ENCODE peak calls at places on chromosomes 6 and 20, in six cellular contexts. D is transverse colon, U is breast epithelium, K is stomach, Z is Panc1, G is prostate gland. P is an unnamed sample. For H3K4me1 and H3K27me3, the result is how much of the 10 kb centered on the place peaks cover.

GRCh38 chr6:167703781-167704180 is 122.9 kb upstream of the AFDN start:
- DNase-seq in D (no peak), U (no peak), K (no peak), Z (no peak), G (no peak), P (peak)

GRCh38 chr20:57244627-57245214 is 21.7 kb downstream of the BMP7 start:
- DNase-seq in D (no peak), U (no peak), K (no peak), Z (no peak), G (no peak), P (no peak)

GRCh38 chr6:16450821-16451220 is 212.4 kb downstream of the GMPR start:
- DNase-seq in D (no peak), U (no peak), K (no peak), Z (no peak), G (no peak), P (no peak)

GRCh38 chr6:88477411-88477810 is 311.3 kb upstream of the CNR1 start:
- DNase-seq in D (no peak), U (no peak), K (no peak), Z (no peak), G (no peak), P (no peak)

GRCh38 chr6:100455230-100456124 is 9.2 kb downstream of the SIM1 start:
- DNase-seq in D (peak), U (no peak), K (no peak), Z (no peak), G (no peak), P (no peak)

GRCh38 chr6:108989700-108990099 is 104.9 kb downstream of the SESN1 start:
- DNase-seq in D (peak), U (no peak), K (peak), Z (no peak), G (no peak), P (no peak)

GRCh38 chr6:163994566-163994965 is 580.0 kb downstream of the QKI start:
- DNase-seq in D (no peak), U (no peak), K (no peak), Z (no peak), G (no peak), P (no peak)

GRCh38 chr6:32883789-32884188 is 29.8 kb downstream of the PSMB9 start:
- DNase-seq in D (no peak), U (no peak), K (no peak), Z (no peak), G (no peak), P (peak)

GRCh38 chr6:154373971-154374370 is 17.4 kb upstream of the IPCEF1 start:
- DNase-seq in D (no peak), U (no peak), K (no peak), Z (no peak), G (no peak), P (no peak)

GRCh38 chr6:90936286-90936685 is 349.4 kb upstream of the MAP3K7 start:
- DNase-seq in D (no peak), U (no peak), K (no peak), Z (no peak), G (no peak), P (no peak)

GRCh38 chr6:34143884-34144580 is 1.9 kb downstream of the GRM4 start:
- DNase-seq in D (no peak), U (no peak), K (no peak), Z (no peak), G (no peak), P (no peak)

GRCh38 chr6:13407709-13408695 is 79.4 kb downstream of the GFOD1 start:
- DNase-seq in D (no peak), U (no peak), K (peak), Z (no peak), G (no peak), P (no peak)

GRCh38 chr6:36364669-36365479 is 22.6 kb downstream of the ETV7 start:
- DNase-seq in D (no peak), U (no peak), K (peak), Z (no peak), G (no peak), P (no peak)

GRCh38 chr6:76451926-76452709 is 379.7 kb upstream of the IMPG1 start:
- DNase-seq in D (no peak), U (no peak), K (no peak), Z (no peak), G (no peak), P (no peak)

GRCh38 chr20:58407966-58408557 is 19.0 kb downstream of the VAPB start:
- DNase-seq in D (no peak), U (no peak), K (no peak), Z (no peak), G (no peak), P (no peak)

GRCh38 chr6:97215157-97215769 is 67.8 kb downstream of the MMS22L start:
- DNase-seq in D (peak), U (no peak), K (no peak), Z (peak), G (no peak), P (no peak)

GRCh38 chr6:75275067-75275466 is 9.5 kb downstream of the TMEM30A start:
- DNase-seq in D (no peak), U (no peak), K (no peak), Z (no peak), G (no peak), P (no peak)

GRCh38 chr20:63744574-63745423 is 5.2 kb downstream of the SLC2A4RG start:
- DNase-seq in D (no peak), U (no peak), K (no peak), Z (no peak), G (no peak), P (no peak)

GRCh38 chr6:75178757-75179156 is 27.1 kb downstream of the COL12A1 start:
- DNase-seq in D (no peak), U (no peak), K (no peak), Z (no peak), G (no peak), P (no peak)

GRCh38 chr6:93048381-93048780 is 371.0 kb downstream of the EPHA7 start:
- DNase-seq in D (no peak), U (no peak), K (no peak), Z (no peak), G (no peak), P (no peak)

GRCh38 chr6:89242574-89243330 is 25.6 kb upstream of the GABRR1 start:
- DNase-seq in D (peak), U (no peak), K (no peak), Z (no peak), G (peak), P (no peak)

GRCh38 chr6:37517411-37517812 is 17.7 kb upstream of the CCDC167 start:
- DNase-seq in D (peak), U (no peak), K (no peak), Z (no peak), G (no peak), P (no peak)

GRCh38 chr6:135250751-135251356 is 69.7 kb downstream of the MYB start:
- DNase-seq in D (peak), U (no peak), K (no peak), Z (no peak), G (no peak), P (no peak)

GRCh38 chr6:21791596-21791995 is 198.0 kb downstream of the SOX4 start:
- DNase-seq in D (no peak), U (no peak), K (no peak), Z (no peak), G (no peak), P (no peak)

GRCh38 chr6:11650297-11650696 is 112.7 kb downstream of the TMEM170B start:
- DNase-seq in D (no peak), U (no peak), K (no peak), Z (no peak), G (no peak), P (no peak)

DNA sequence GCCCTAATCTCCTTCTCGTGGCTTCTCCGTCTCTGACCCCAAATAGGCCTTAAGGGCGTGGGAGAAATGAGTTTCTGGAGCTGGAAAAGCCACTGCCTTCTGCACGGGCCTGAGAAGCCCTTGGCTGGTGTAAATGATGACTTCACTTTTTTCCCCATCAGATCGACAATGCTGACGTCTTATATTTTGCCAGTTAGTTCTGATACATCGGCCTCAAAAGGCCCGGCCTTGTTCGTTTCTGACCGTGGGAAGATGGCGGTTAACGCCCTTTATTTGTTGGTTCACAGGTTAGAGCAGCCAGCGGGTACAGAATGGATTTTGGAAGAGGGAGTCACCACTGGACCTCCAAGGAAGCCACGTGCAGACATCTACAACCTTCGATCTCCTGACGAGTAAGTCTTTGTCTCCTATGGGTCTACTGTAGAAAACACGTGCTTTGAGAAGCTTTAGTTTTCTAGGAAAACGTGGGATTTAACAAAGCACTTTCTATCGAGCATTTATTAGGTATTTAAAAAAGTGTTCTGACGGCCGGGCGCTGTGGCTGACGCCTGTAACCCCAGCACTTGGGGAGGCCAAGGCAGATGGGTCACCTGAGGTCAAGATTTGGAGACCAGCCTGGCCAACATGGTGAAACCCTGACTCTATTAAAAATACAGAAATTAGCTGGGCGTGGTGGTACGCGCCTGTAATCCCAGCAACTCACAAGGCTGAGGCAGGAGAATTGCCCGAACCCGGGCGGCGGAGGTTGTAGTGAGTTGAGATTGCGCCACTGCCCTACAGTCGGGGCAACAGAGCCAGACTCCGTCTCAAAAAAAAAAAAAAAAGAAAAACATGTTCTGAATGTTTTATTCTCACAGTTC is 1.2 kb upstream of the ZNFX1 start:
- DNase-seq in D (peak), U (no peak), K (no peak), Z (no peak), G (no peak), P (no peak)
- H3K4me1 ChIP-seq in D (under half), U (under half), K (half or more), Z (under half), G (under half), P (under half)

DNA sequence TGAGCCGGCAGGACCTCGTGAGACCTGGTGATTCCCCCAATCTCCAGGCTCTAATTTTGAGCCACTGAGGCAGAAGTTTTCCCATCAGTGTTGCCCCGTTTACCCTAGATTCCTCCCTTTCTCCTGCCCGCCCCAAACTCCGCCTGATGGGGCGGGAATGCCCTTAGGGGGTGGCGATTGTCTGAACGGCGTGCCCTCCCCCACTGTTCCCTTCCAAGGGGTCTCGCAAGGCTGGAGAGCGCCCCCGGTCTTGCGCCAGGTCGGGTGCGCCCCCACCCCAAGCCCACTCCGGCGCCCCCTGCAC is 495 bp downstream of the ZFP64 start:
- DNase-seq in D (no peak), U (no peak), K (no peak), Z (no peak), G (no peak), P (no peak)
- TF ChIP-seq POLR2AphosphoS5 in D (no peak), U (no peak), K (no peak), Z (peak), G (no peak), P (no peak)

GRCh38 chr6:141829996-141830395 is 302.7 kb upstream of the GJE1 start:
- DNase-seq in D (no peak), U (no peak), K (no peak), Z (no peak), G (no peak), P (no peak)

GRCh38 chr6:141829566-141829965 is 303.2 kb upstream of the GJE1 start:
- DNase-seq in D (no peak), U (no peak), K (no peak), Z (no peak), G (no peak), P (no peak)

GRCh38 chr6:141824258-141824795 is 308.4 kb upstream of the GJE1 start:
- DNase-seq in D (no peak), U (no peak), K (no peak), Z (no peak), G (no peak), P (no peak)
- H3K27me3 ChIP-seq in D (under half), U (under half), K (under half), Z (under half), G (under half), P (under half)

GRCh38 chr6:7153807-7154206 is 46.0 kb downstream of the RREB1 start:
- DNase-seq in D (no peak), U (no peak), K (no peak), Z (no peak), G (no peak), P (no peak)
- H3K4me1 ChIP-seq in D (half or more), U (under half), K (under half), Z (under half), G (under half), P (half or more)

GRCh38 chr20:8530022-8530421 is 398.0 kb downstream of the PLCB1 start:
- DNase-seq in D (no peak), U (no peak), K (no peak), Z (no peak), G (no peak), P (no peak)

GRCh38 chr20:8532169-8532568 is 400.1 kb downstream of the PLCB1 start:
- DNase-seq in D (no peak), U (no peak), K (no peak), Z (no peak), G (no peak), P (no peak)

GRCh38 chr20:8535403-8536003 is 403.4 kb downstream of the PLCB1 start:
- DNase-seq in D (no peak), U (no peak), K (no peak), Z (no peak), G (no peak), P (no peak)

GRCh38 chr20:8536219-8536618 is 404.2 kb downstream of the PLCB1 start:
- DNase-seq in D (no peak), U (no peak), K (no peak), Z (no peak), G (no peak), P (no peak)

DNA sequence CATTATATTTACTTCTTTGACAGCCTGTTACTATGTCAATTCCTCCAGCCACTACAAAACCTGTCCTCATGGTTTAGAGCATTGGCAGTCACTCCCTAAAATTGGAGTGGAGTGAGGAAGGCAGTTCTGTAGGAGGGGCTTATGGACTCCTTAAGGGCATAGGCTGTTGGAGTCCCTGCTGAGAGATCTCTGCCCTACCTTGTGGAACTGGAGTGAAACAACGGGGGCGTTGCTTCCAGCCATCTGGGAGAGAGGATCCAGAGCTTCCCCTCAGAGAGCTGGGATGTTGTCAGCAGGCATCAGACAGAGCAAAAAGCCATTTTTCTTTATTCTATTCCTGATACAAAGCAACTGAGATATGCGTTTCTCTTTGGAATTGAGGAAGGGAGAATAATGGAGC is 402.3 kb downstream of the PLCB1 start:
- DNase-seq in D (no peak), U (no peak), K (no peak), Z (no peak), G (no peak), P (no peak)
- TF ChIP-seq POLR2AphosphoS5 in D (no peak), U (no peak), K (no peak), Z (no peak), G (no peak), P (no peak)

DNA sequence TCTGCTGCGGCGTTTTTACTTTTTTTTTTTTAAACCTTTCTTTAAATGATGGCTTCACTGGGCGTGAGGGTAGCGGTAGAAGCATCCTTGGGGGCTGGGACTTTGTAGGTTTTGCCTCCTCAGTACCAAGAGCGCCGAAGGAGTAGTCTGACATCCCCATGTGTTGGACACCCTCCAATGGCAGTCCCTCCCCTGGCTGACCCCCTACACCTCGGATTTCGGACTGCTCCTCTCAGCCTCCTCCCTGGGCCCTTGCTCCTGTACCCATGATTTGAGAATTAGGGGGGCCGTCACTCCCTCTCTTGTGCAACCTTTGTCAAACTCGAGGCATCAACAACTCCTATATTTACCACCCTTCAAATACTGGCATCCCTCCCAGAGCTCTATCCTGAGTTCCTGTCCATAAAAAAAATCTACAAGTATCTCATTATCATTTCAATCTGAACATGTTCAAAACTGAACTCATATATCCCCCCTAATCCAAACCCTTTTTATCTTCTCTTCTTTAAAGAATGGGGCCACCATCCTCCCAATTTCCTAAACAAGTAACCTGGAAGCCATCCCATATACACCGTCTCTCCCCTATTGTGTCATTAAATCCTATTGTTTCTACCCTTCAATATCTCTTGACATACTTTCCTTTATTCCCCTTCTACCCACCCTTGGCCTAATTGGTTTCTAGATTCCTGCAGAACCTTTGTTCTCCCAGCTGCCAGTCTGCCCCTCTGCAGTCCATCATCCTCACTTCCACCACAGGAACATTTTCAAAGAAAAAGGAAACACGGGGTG is 1.2 kb upstream of the ARFGEF3 start:
- DNase-seq in D (no peak), U (no peak), K (no peak), Z (no peak), G (peak), P (no peak)
- H3K27me3 ChIP-seq in D (under half), U (under half), K (under half), Z (half or more), G (under half), P (under half)

GRCh38 chr6:132089173-132089572 is 138.0 kb upstream of the CCN2 start:
- DNase-seq in D (no peak), U (no peak), K (no peak), Z (no peak), G (no peak), P (no peak)

GRCh38 chr6:132085731-132086130 is 134.6 kb upstream of the CCN2 start:
- DNase-seq in D (no peak), U (no peak), K (no peak), Z (no peak), G (no peak), P (no peak)

GRCh38 chr6:132084811-132085509 is 133.8 kb upstream of the CCN2 start:
- DNase-seq in D (no peak), U (no peak), K (no peak), Z (peak), G (no peak), P (no peak)

GRCh38 chr6:132088150-132088549 is 137.0 kb upstream of the CCN2 start:
- DNase-seq in D (no peak), U (no peak), K (no peak), Z (no peak), G (no peak), P (no peak)

GRCh38 chr6:132087391-132087790 is 136.2 kb upstream of the CCN2 start:
- DNase-seq in D (no peak), U (no peak), K (no peak), Z (no peak), G (no peak), P (no peak)
- H3K4me1 ChIP-seq in D (under half), U (under half), K (under half), Z (under half), G (under half), P (under half)